ENCODE peak calls at places on chromosomes 3 and 15, in nine cellular contexts. B is activated T-cell treated with anti-CD3 and anti-CD28 coated beads, Interleukin-2, amount 50 U/mL, for 72 hours; L is AG09309; P is iris pigment epithelial cell; S is GDM1; V is cerebellar cortex; G is upper lobe of right lung; O is Right ventricle myocardium superior; U is chondrocyte. E is an unnamed sample.

GRCh38 chr15:24718289-24719082 is 42.9 kb downstream of the NPAP1 start:
- DNase-seq in B (no peak), L (no peak), P (no peak), S (no peak), V (no peak), G (no peak), O (no peak), U (no peak), E (no peak)

GRCh38 chr3:16102905-16103364 is 71.5 kb upstream of the GALNT15 start:
- DNase-seq in B (no peak), L (no peak), P (peak), S (no peak), V (no peak), G (no peak), O (no peak), U (no peak), E (peak)

GRCh38 chr3:69420781-69421520 is 35.1 kb upstream of the FRMD4B start:
- DNase-seq in B (no peak), L (no peak), P (no peak), S (no peak), V (no peak), G (peak), O (peak), U (no peak), E (no peak)

GRCh38 chr3:68892297-68892696 is 40.0 kb downstream of the TAFA4 start:
- DNase-seq in B (no peak), L (no peak), P (no peak), S (no peak), V (no peak), G (no peak), O (no peak), U (no peak), E (no peak)

GRCh38 chr15:83362706-83363105 is 78.2 kb upstream of the BNC1 start:
- DNase-seq in B (no peak), L (no peak), P (no peak), S (no peak), V (no peak), G (no peak), O (no peak), U (no peak), E (no peak)

GRCh38 chr15:95973566-95974256 is 356.8 kb upstream of the NR2F2 start:
- DNase-seq in B (no peak), L (no peak), P (no peak), S (no peak), V (no peak), G (no peak), O (no peak), U (no peak), E (no peak)

GRCh38 chr15:25439456-25439836 is 622 bp upstream of the UBE3A start:
- DNase-seq in B (peak), L (no peak), P (peak), S (no peak), V (peak), G (no peak), O (no peak), U (no peak), E (no peak)

GRCh38 chr3:37466660-37467359 is 292.4 kb upstream of the LRRFIP2 start:
- DNase-seq in B (no peak), L (no peak), P (no peak), S (no peak), V (no peak), G (no peak), O (no peak), U (no peak), E (no peak)

GRCh38 chr3:44439499-44440295 is 37.8 kb downstream of the ZNF445 start:
- DNase-seq in B (peak), L (no peak), P (peak), S (peak), V (no peak), G (peak), O (peak), U (no peak), E (peak)

GRCh38 chr3:112004664-112005063 is 5.9 kb downstream of the TAGLN3 start:
- DNase-seq in B (no peak), L (no peak), P (no peak), S (no peak), V (no peak), G (no peak), O (no peak), U (no peak), E (no peak)

GRCh38 chr15:52362497-52362896 is 66.9 kb upstream of the MYO5C start:
- DNase-seq in B (no peak), L (peak), P (peak), S (no peak), V (peak), G (no peak), O (no peak), U (no peak), E (peak)

GRCh38 chr3:184765730-184766074 is 46.3 kb upstream of the VPS8 start:
- DNase-seq in B (no peak), L (no peak), P (no peak), S (peak), V (no peak), G (no peak), O (no peak), U (no peak), E (no peak)

GRCh38 chr15:28984421-28985375 is 98.9 kb downstream of the APBA2 start:
- DNase-seq in B (peak), L (no peak), P (peak), S (no peak), V (peak), G (no peak), O (no peak), U (no peak), E (no peak)

GRCh38 chr3:193040836-193041672 is 123.4 kb upstream of the MB21D2 start:
- DNase-seq in B (peak), L (peak), P (peak), S (no peak), V (peak), G (no peak), O (no peak), U (no peak), E (peak)

GRCh38 chr15:40776537-40777141 is 6.9 kb downstream of the C15orf62 start:
- DNase-seq in B (peak), L (peak), P (peak), S (no peak), V (no peak), G (peak), O (no peak), U (no peak), E (no peak)

GRCh38 chr3:59759298-59760169 is 709.7 kb upstream of the CFAP20DC start:
- DNase-seq in B (peak), L (no peak), P (no peak), S (no peak), V (peak), G (no peak), O (no peak), U (no peak), E (no peak)

GRCh38 chr15:75565062-75565970 is 13.8 kb downstream of the PTPN9 start:
- DNase-seq in B (no peak), L (no peak), P (peak), S (no peak), V (no peak), G (no peak), O (no peak), U (no peak), E (no peak)

GRCh38 chr3:142148871-142149860 is at the start of gene TFDP2:
- DNase-seq in B (peak), L (peak), P (peak), S (peak), V (peak), G (peak), O (peak), U (peak), E (peak)

GRCh38 chr15:41827290-41827879 is 507 bp upstream of the JMJD7 start:
- DNase-seq in B (no peak), L (no peak), P (no peak), S (no peak), V (no peak), G (no peak), O (no peak), U (no peak), E (no peak)

GRCh38 chr3:113043686-113044085 is 52.9 kb downstream of the GTPBP8 start:
- DNase-seq in B (no peak), L (no peak), P (no peak), S (no peak), V (no peak), G (no peak), O (no peak), U (no peak), E (no peak)

GRCh38 chr3:113698891-113699465 is 2.5 kb upstream of the USF3 start:
- DNase-seq in B (peak), L (no peak), P (peak), S (no peak), V (no peak), G (no peak), O (peak), U (no peak), E (no peak)

GRCh38 chr15:48572823-48573222 is 72.7 kb downstream of the FBN1 start:
- DNase-seq in B (no peak), L (no peak), P (no peak), S (no peak), V (no peak), G (no peak), O (no peak), U (no peak), E (no peak)

GRCh38 chr3:41265011-41265545 is 65.8 kb downstream of the CTNNB1 start:
- DNase-seq in B (no peak), L (no peak), P (peak), S (no peak), V (no peak), G (no peak), O (no peak), U (no peak), E (no peak)

GRCh38 chr3:139654637-139655365 is 23.0 kb downstream of the NMNAT3 start:
- DNase-seq in B (no peak), L (no peak), P (no peak), S (no peak), V (no peak), G (no peak), O (no peak), U (no peak), E (no peak)

GRCh38 chr3:108127301-108127988 is 36.6 kb upstream of the CD47 start:
- DNase-seq in B (peak), L (no peak), P (no peak), S (no peak), V (no peak), G (no peak), O (no peak), U (no peak), E (no peak)

GRCh38 chr3:34683851-34684250 is 885.4 kb downstream of the PDCD6IP start:
- DNase-seq in B (peak), L (peak), P (peak), S (peak), V (peak), G (peak), O (peak), U (no peak), E (no peak)

GRCh38 chr15:39183177-39183881 is 397.6 kb upstream of the THBS1 start:
- DNase-seq in B (no peak), L (no peak), P (no peak), S (no peak), V (no peak), G (no peak), O (no peak), U (no peak), E (no peak)

GRCh38 chr15:62124953-62125263 is 40.2 kb downstream of the C2CD4B start:
- DNase-seq in B (no peak), L (no peak), P (no peak), S (no peak), V (no peak), G (no peak), O (no peak), U (no peak), E (no peak)

GRCh38 chr3:148077318-148077923 is 620.3 kb upstream of the AGTR1 start:
- DNase-seq in B (no peak), L (no peak), P (peak), S (no peak), V (peak), G (no peak), O (no peak), U (no peak), E (no peak)

GRCh38 chr3:37861540-37862051 is at the start of gene CTDSPL:
- DNase-seq in B (peak), L (no peak), P (peak), S (no peak), V (no peak), G (peak), O (peak), U (no peak), E (no peak)

GRCh38 chr3:170830580-170830979 is 39.4 kb downstream of the RPL22L1 start:
- DNase-seq in B (no peak), L (no peak), P (no peak), S (no peak), V (no peak), G (no peak), O (no peak), U (no peak), E (no peak)

GRCh38 chr15:73930371-73930770 is 4.1 kb downstream of the LOXL1 start:
- DNase-seq in B (no peak), L (no peak), P (peak), S (no peak), V (no peak), G (no peak), O (peak), U (peak), E (peak)

GRCh38 chr3:12938258-12938711 is 96.9 kb upstream of the RPL32 start:
- DNase-seq in B (no peak), L (no peak), P (no peak), S (no peak), V (no peak), G (no peak), O (no peak), U (no peak), E (peak)